ENCODE peak calls at places on chromosomes 11 and 22, in eight cellular contexts. S is thoracic aorta, I is GM12865, A is AG09309, F is A549, D is neural crest cell, L is endothelial cell, N is tibial nerve. Y is an unnamed sample.

GRCh38 chr22:38262051-38262795 is 10.6 kb downstream of the TMEM184B start:
- DNase-seq in S (no peak), I (peak), A (no peak), F (no peak), D (no peak), L (peak), N (no peak), Y (no peak)

GRCh38 chr11:120172054-120172881 is 34.4 kb upstream of the TRIM29 start:
- DNase-seq in S (no peak), I (peak), A (no peak), F (peak), D (peak), L (peak), N (peak), Y (peak)

GRCh38 chr22:30000566-30000965 is 79.7 kb upstream of the HORMAD2 start:
- DNase-seq in S (no peak), I (no peak), A (no peak), F (no peak), D (no peak), L (no peak), N (no peak), Y (no peak)

GRCh38 chr11:8180469-8180868 is 11.6 kb upstream of the RIC3 start:
- DNase-seq in S (no peak), I (no peak), A (no peak), F (no peak), D (no peak), L (no peak), N (no peak), Y (no peak)

GRCh38 chr11:43367382-43368178 is 8.9 kb downstream of the TTC17 start:
- DNase-seq in S (no peak), I (peak), A (no peak), F (no peak), D (no peak), L (no peak), N (no peak), Y (no peak)

GRCh38 chr11:112511906-112512305 is 251.2 kb upstream of the PLET1 start:
- DNase-seq in S (no peak), I (no peak), A (no peak), F (no peak), D (no peak), L (no peak), N (no peak), Y (no peak)

GRCh38 chr22:18081416-18081815 is 3.6 kb downstream of the PEX26 start:
- DNase-seq in S (no peak), I (no peak), A (no peak), F (no peak), D (no peak), L (no peak), N (no peak), Y (no peak)

GRCh38 chr11:120137187-120137610 is 714 bp downstream of the TRIM29 start:
- DNase-seq in S (no peak), I (no peak), A (no peak), F (no peak), D (no peak), L (peak), N (no peak), Y (no peak)

GRCh38 chr11:130847517-130847916 is 68.8 kb downstream of the SNX19 start:
- DNase-seq in S (no peak), I (no peak), A (peak), F (peak), D (no peak), L (no peak), N (no peak), Y (no peak)

GRCh38 chr22:19788661-19789225 is 28.2 kb downstream of the TBX1 start:
- DNase-seq in S (no peak), I (no peak), A (no peak), F (no peak), D (no peak), L (no peak), N (no peak), Y (no peak)

GRCh38 chr11:19984048-19984742 is 176.1 kb downstream of the DBX1 start:
- DNase-seq in S (no peak), I (peak), A (no peak), F (no peak), D (no peak), L (no peak), N (no peak), Y (no peak)

GRCh38 chr11:123330071-123330470 is 100.0 kb upstream of the GRAMD1B start:
- DNase-seq in S (no peak), I (no peak), A (no peak), F (no peak), D (no peak), L (no peak), N (no peak), Y (no peak)

GRCh38 chr11:11450744-11451362 is 97.8 kb upstream of the CSNK2A3 start:
- DNase-seq in S (no peak), I (no peak), A (peak), F (no peak), D (no peak), L (no peak), N (no peak), Y (no peak)

GRCh38 chr22:20965104-20965887 is 1.8 kb upstream of the AIFM3 start:
- DNase-seq in S (no peak), I (no peak), A (no peak), F (no peak), D (no peak), L (no peak), N (no peak), Y (peak)

GRCh38 chr22:26669060-26669481 is 11.7 kb downstream of the MIAT start:
- DNase-seq in S (no peak), I (peak), A (no peak), F (no peak), D (peak), L (peak), N (no peak), Y (peak)

GRCh38 chr11:21604564-21604963 is 588.3 kb upstream of the ANO5 start:
- DNase-seq in S (no peak), I (no peak), A (no peak), F (no peak), D (no peak), L (no peak), N (no peak), Y (no peak)

GRCh38 chr11:65540290-65541092 is 15.6 kb downstream of the SCYL1 start:
- DNase-seq in S (peak), I (peak), A (peak), F (peak), D (peak), L (peak), N (peak), Y (peak)
- TF ChIP-seq CTCF in S (peak), I (peak), A (peak), F (peak), D (peak), L (peak), N (peak), Y (peak)

DNA sequence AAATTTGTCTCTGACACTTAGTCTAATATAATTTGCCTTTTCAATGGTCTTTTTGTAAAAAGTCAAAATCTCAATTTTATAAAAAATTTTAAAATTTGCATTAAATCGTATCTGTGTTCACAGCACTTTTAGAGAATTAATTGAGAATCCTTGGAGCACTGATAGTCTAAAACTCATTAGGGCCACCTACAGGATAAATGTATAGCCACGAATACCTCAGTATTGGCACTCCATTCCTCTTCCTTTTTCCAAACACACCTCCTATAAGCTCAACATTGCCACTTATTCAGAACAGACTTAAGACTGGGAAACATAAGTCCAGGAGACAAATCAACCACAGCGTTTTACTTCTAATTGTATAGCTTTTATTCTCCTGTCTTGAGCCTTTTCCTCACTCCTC is 776.0 kb upstream of the ARHGAP42 start:
- DNase-seq in S (no peak), I (no peak), A (no peak), F (no peak), D (no peak), L (no peak), N (no peak), Y (no peak)
- TF ChIP-seq CTCF in S (no peak), I (no peak), A (no peak), F (no peak), D (peak), L (no peak), N (no peak), Y (peak)

GRCh38 chr22:23564276-23564675 is 15.8 kb downstream of the IGLL1 start:
- DNase-seq in S (no peak), I (no peak), A (no peak), F (no peak), D (no peak), L (no peak), N (no peak), Y (no peak)

GRCh38 chr22:23563111-23563510 is 17.0 kb downstream of the IGLL1 start:
- DNase-seq in S (no peak), I (no peak), A (no peak), F (no peak), D (no peak), L (no peak), N (no peak), Y (no peak)

GRCh38 chr22:23565942-23566715 is 14.0 kb downstream of the IGLL1 start:
- DNase-seq in S (no peak), I (no peak), A (no peak), F (no peak), D (peak), L (peak), N (no peak), Y (peak)

GRCh38 chr22:23566716-23567475 is 13.2 kb downstream of the IGLL1 start:
- DNase-seq in S (no peak), I (no peak), A (no peak), F (no peak), D (no peak), L (no peak), N (no peak), Y (no peak)

DNA sequence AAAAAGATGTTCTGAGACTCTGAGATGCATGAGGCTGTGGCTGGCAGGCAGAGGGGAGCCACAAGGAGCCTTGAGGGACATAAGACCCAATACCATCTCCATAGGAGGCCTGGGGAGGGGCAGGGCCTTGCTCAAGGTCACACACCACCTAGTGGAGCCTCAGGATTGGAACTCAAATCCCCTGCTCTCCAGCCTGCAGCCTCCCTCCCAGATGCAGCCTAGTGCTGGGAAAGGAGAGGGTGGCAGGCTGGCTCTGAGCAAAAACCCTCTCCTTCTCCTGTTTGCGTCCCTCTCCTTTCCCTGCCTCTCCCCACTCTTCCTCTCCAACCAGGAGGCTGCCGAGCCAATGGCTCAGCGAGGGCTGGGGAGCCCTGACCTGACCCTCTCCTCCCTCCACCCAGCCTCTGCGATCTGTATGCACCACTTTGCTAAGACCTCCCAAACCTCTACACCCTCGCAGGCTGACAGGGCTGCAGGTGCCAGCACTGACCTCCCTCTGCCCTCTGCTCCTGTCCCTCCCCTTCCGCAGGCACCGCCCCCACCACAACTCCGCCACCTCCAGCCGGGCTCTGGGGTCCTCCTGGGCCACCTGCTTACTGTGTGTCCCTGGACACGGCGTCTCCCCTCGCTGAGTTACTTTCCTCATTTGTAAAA is 14.7 kb downstream of the IGLL1 start:
- DNase-seq in S (no peak), I (peak), A (no peak), F (no peak), D (peak), L (no peak), N (no peak), Y (peak)
- TF ChIP-seq CTCF in S (no peak), I (no peak), A (peak), F (no peak), D (peak), L (no peak), N (no peak), Y (no peak)

DNA sequence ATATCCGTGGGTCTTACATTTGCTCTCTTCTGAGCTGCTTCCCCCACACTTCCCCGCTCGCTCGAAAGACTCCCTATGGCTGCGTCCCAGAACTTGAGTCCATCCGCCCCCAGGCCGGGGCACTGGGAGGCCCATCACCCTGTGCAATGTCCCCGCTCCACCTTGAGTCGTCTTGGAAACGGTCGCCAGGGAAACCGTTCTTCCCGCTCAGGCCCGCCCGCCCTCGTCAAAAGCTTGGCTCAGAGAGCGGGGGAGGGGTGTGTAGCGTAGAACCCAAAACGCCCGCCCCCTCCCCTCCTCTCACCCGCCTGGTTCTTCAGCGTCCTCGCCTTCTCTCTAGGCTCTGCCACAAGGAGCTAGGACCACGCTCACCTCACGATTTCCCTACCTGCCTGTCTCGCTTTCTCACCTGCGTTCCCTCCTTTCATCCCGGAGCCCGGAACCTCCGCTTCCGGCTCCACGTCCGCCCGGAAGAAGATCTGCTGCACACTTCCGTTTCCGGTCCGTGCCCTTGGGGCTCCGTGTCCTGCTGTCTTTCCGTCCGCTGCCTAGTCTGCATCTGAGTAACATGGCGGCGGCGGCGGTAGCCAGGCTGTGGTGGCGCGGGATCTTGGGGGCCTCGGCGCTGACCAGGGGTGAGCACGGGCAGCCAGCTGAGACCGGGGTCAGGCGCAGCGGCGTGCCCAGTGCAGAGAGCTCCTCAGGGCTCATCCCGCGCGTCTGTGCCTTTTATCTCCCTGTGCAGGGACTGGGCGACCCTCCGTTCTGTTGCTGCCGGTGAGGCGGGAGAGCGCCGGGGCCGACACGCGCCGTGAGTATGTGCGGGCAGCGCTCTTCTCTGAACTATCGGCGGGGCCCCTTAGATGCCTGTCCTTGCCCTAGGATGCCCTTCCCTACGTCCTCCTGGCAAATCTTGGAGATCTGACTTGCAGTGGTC is at the start of the genes KBTBD4 and NDUFS3:
- DNase-seq in S (peak), I (peak), A (peak), F (peak), D (peak), L (peak), N (peak), Y (peak)
- TF ChIP-seq CTCF in S (no peak), I (no peak), A (no peak), F (no peak), D (no peak), L (no peak), N (no peak), Y (no peak)

GRCh38 chr11:57340228-57340627 is 2.1 kb downstream of the P2RX3 start:
- DNase-seq in S (no peak), I (no peak), A (no peak), F (no peak), D (peak), L (peak), N (no peak), Y (peak)
- TF ChIP-seq CTCF in S (no peak), I (no peak), A (peak), F (no peak), D (peak), L (no peak), N (no peak), Y (peak)

GRCh38 chr11:94768602-94769511 is 701 bp downstream of the AMOTL1 start:
- DNase-seq in S (no peak), I (no peak), A (no peak), F (no peak), D (peak), L (peak), N (peak), Y (peak)

GRCh38 chr11:94767292-94767690 is 865 bp upstream of the AMOTL1 start:
- DNase-seq in S (no peak), I (no peak), A (no peak), F (no peak), D (no peak), L (no peak), N (no peak), Y (no peak)

GRCh38 chr11:94766656-94767291 is 1.4 kb upstream of the AMOTL1 start:
- DNase-seq in S (no peak), I (no peak), A (no peak), F (no peak), D (no peak), L (no peak), N (no peak), Y (no peak)

GRCh38 chr11:94769897-94770296 is 1.7 kb downstream of the AMOTL1 start:
- DNase-seq in S (no peak), I (no peak), A (no peak), F (no peak), D (no peak), L (no peak), N (no peak), Y (no peak)

GRCh38 chr11:94767701-94768601 is at the start of gene AMOTL1:
- DNase-seq in S (peak), I (no peak), A (no peak), F (no peak), D (peak), L (peak), N (peak), Y (peak)
- TF ChIP-seq CTCF in S (no peak), I (no peak), A (no peak), F (no peak), D (no peak), L (no peak), N (no peak), Y (no peak)

GRCh38 chr11:75767793-75768111 is 826 bp upstream of the DGAT2 start:
- DNase-seq in S (no peak), I (no peak), A (no peak), F (no peak), D (no peak), L (no peak), N (no peak), Y (no peak)

GRCh38 chr11:75768909-75769771 is 562 bp downstream of the DGAT2 start:
- DNase-seq in S (no peak), I (no peak), A (no peak), F (peak), D (no peak), L (no peak), N (no peak), Y (no peak)

GRCh38 chr11:75766449-75767227 is 1.9 kb upstream of the DGAT2 start:
- DNase-seq in S (no peak), I (peak), A (no peak), F (no peak), D (no peak), L (no peak), N (no peak), Y (no peak)

GRCh38 chr11:75767228-75767572 is 1.4 kb upstream of the DGAT2 start:
- DNase-seq in S (no peak), I (no peak), A (no peak), F (no peak), D (no peak), L (no peak), N (no peak), Y (no peak)

DNA sequence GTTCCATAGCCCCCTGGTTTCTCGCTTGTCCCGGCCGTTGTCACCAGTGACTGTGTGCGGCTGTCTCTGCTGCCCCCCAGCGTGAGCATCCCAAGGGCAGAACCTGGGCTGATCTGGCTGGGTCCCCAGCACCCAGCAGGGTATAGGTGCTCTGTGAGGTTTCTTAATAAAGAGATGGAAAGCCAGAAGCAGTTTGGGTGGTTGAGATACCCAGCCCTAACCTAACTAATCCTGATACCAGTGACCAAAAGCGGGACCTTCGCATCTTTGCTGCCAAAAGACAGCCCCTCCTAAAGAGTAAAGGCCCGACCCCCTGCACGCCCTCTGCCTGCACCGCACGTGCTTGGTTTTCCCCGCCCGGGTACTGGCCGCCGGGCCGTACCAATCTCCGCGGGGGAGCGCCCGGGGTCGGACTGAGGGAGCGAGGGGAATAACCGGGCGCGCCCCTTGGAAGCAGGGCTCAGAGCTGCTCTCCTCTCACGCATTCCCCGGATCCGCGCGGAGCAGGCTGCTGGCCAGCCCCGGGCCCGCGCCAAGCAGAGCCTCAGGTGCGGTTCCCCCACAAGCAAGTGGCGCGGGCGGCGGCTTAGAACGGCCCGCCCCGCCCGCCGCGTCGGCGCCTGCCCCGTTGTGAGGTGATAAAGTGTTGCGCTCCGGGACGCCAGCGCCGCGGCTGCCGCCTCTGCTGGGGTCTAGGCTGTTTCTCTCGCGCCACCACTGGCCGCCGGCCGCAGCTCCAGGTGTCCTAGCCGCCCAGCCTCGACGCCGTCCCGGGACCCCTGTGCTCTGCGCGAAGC is at the start of gene DGAT2:
- DNase-seq in S (no peak), I (peak), A (no peak), F (peak), D (peak), L (peak), N (peak), Y (peak)
- TF ChIP-seq CTCF in S (peak), I (peak), A (peak), F (peak), D (peak), L (no peak), N (no peak), Y (peak)

Y was measured in nephron progenitor cell.